ENCODE peak calls at places on chromosomes 7 and 10, in nine cellular contexts. I is fibroblast of the conjunctiva, T is iPS DF 19.7, M is GM23338, R is Caki2, U is HL-60, Z is mesenchymal stem cell, L is ACHN, N is epithelial cell of esophagus. X is an unnamed sample.

GRCh38 chr10:42790835-42791234 is 8.2 kb downstream of the BMS1 start:
- DNase-seq in M (no peak), U (no peak), I (no peak), T (no peak), Z (no peak), R (no peak), L (no peak), N (no peak), X (no peak)

GRCh38 chr7:33805630-33806233 is 99.6 kb upstream of the BMPER start:
- DNase-seq in U (no peak), N (peak; percentile 78), R (no peak), T (no peak), I (no peak), L (no peak), Z (peak; percentile 75), M (no peak), X (no peak)

GRCh38 chr7:115319536-115319935 is 397.6 kb downstream of the MDFIC start:
- DNase-seq in N (no peak), U (no peak), T (no peak), M (no peak), R (no peak), L (no peak), I (no peak), Z (no peak), X (no peak)

GRCh38 chr7:69517985-69518731 is 80.1 kb upstream of the AUTS2 start:
- DNase-seq in T (peak; percentile 69), N (no peak), R (no peak), Z (no peak), I (no peak), M (peak; percentile 79), L (no peak), U (no peak), X (no peak)

GRCh38 chr7:489876-490275 is 29.8 kb downstream of the PDGFA start:
- DNase-seq in L (no peak), T (no peak), R (no peak), N (no peak), I (no peak), M (no peak), U (no peak), Z (no peak), X (no peak)

GRCh38 chr10:103353281-103353680 is 2.3 kb upstream of the PCGF6 start:
- DNase-seq in N (peak; percentile 8), I (no peak), T (no peak), M (peak; percentile 31), Z (no peak), L (no peak), R (peak; percentile 28), U (no peak), X (no peak)

GRCh38 chr7:5489991-5490536 is 66.4 kb upstream of the TNRC18 start:
- DNase-seq in Z (no peak), R (peak; percentile 81), L (no peak), U (no peak), N (no peak), M (no peak), I (no peak), T (no peak), X (peak; percentile 82)

GRCh38 chr10:32684291-32684690 is 238.4 kb downstream of the CCDC7 start:
- DNase-seq in I (no peak), M (no peak), Z (no peak), L (no peak), U (no peak), R (no peak), N (no peak), T (no peak), X (no peak)

GRCh38 chr7:44767912-44768662 is 19.4 kb downstream of the ZMIZ2 start:
- DNase-seq in U (peak; percentile 56), T (no peak), Z (peak; percentile 55), I (peak; percentile 47), M (no peak), N (no peak), R (no peak), L (no peak), X (no peak)

GRCh38 chr10:26805567-26806245 is 55.1 kb downstream of the ABI1 start:
- DNase-seq in I (no peak), U (no peak), M (no peak), R (no peak), Z (peak; percentile 41), N (peak; percentile 56), L (no peak), T (no peak), X (no peak)

GRCh38 chr10:124696446-124697392 is 47.5 kb downstream of the FAM53B start:
- DNase-seq in R (no peak), I (no peak), U (no peak), Z (no peak), M (no peak), N (no peak), L (no peak), T (no peak), X (no peak)

GRCh38 chr7:40978047-40978446 is 724.8 kb downstream of the INHBA start:
- DNase-seq in R (no peak), N (no peak), L (no peak), M (no peak), Z (no peak), U (no peak), I (no peak), T (no peak), X (no peak)

GRCh38 chr7:139587535-139587934 is 64.0 kb downstream of the CLEC2L start:
- DNase-seq in I (no peak), N (no peak), R (no peak), Z (no peak), L (no peak), U (no peak), M (no peak), T (no peak), X (no peak)